ENCODE peak calls at places on chromosome 16, in seven cellular contexts. One of them, this sample, is unnamed.
A peak's percentile ranks its signal among the peaks of the same experiment; 100 is the strongest.

GRCh38 chr16:23944381-23944780 is 108.6 kb downstream of the PRKCB start:
- DNase-seq in astrocyte: no peak
- DNase-seq in right cardiac atrium: no peak
- DNase-seq in fibroblast of lung: no peak
- DNase-seq in adrenal gland: no peak
- DNase-seq in left ventricle myocardium inferior: no peak
- DNase-seq in ascending aorta: no peak
- DNase-seq in this sample: no peak

GRCh38 chr16:87657621-87658192 is 55.4 kb downstream of the JPH3 start:
- DNase-seq in ascending aorta: no peak
- DNase-seq in adrenal gland: no peak
- DNase-seq in left ventricle myocardium inferior: no peak
- DNase-seq in right cardiac atrium: no peak
- DNase-seq in astrocyte: no peak
- DNase-seq in fibroblast of lung: no peak
- DNase-seq in this sample: no peak

GRCh38 chr16:65122974-65123845 is 1.3 kb upstream of the CDH11 start:
- DNase-seq in astrocyte: peak; percentile 56
- DNase-seq in left ventricle myocardium inferior: peak; percentile 64
- DNase-seq in ascending aorta: no peak
- DNase-seq in fibroblast of lung: peak; percentile 71
- DNase-seq in adrenal gland: peak; percentile 54
- DNase-seq in right cardiac atrium: peak; percentile 79
- DNase-seq in this sample: peak; percentile 88

GRCh38 chr16:88688013-88688778 is 1.9 kb upstream of the SNAI3 start:
- DNase-seq in left ventricle myocardium inferior: no peak
- DNase-seq in ascending aorta: no peak
- DNase-seq in adrenal gland: no peak
- DNase-seq in astrocyte: no peak
- DNase-seq in fibroblast of lung: no peak
- DNase-seq in right cardiac atrium: peak; percentile 12
- DNase-seq in this sample: no peak

GRCh38 chr16:56382901-56383355 is 42.4 kb downstream of the AMFR start:
- DNase-seq in astrocyte: peak; percentile 76
- DNase-seq in left ventricle myocardium inferior: no peak
- DNase-seq in right cardiac atrium: no peak
- DNase-seq in fibroblast of lung: no peak
- DNase-seq in adrenal gland: no peak
- DNase-seq in ascending aorta: no peak
- DNase-seq in this sample: peak; percentile 9

GRCh38 chr16:85556456-85557082 is 56.6 kb upstream of the GSE1 start:
- DNase-seq in adrenal gland: peak; percentile 67
- DNase-seq in ascending aorta: no peak
- DNase-seq in right cardiac atrium: peak; percentile 53
- DNase-seq in fibroblast of lung: no peak
- DNase-seq in left ventricle myocardium inferior: no peak
- DNase-seq in astrocyte: no peak
- DNase-seq in this sample: peak; percentile 67

GRCh38 chr16:65754799-65755691 is 611.4 kb upstream of the CDH5 start:
- DNase-seq in astrocyte: peak; percentile 26
- DNase-seq in adrenal gland: peak; percentile 44
- DNase-seq in ascending aorta: no peak
- DNase-seq in right cardiac atrium: peak; percentile 24
- DNase-seq in fibroblast of lung: peak; percentile 43
- DNase-seq in left ventricle myocardium inferior: no peak
- DNase-seq in this sample: peak; percentile 86

GRCh38 chr16:90023078-90023447 is 3.8 kb upstream of the DBNDD1 start:
- DNase-seq in astrocyte: no peak
- DNase-seq in right cardiac atrium: no peak
- DNase-seq in left ventricle myocardium inferior: no peak
- DNase-seq in adrenal gland: no peak
- DNase-seq in ascending aorta: no peak
- DNase-seq in fibroblast of lung: no peak
- DNase-seq in this sample: no peak

GRCh38 chr16:59478806-59479205 is 744.7 kb upstream of the GOT2 start:
- DNase-seq in astrocyte: peak; percentile 33
- DNase-seq in ascending aorta: no peak
- DNase-seq in adrenal gland: no peak
- DNase-seq in right cardiac atrium: no peak
- DNase-seq in fibroblast of lung: no peak
- DNase-seq in left ventricle myocardium inferior: no peak
- DNase-seq in this sample: peak; percentile 36

GRCh38 chr16:23557779-23558330 is 328 bp downstream of the UBFD1 start:
- DNase-seq in fibroblast of lung: peak; percentile 36
- DNase-seq in left ventricle myocardium inferior: no peak
- DNase-seq in astrocyte: peak; percentile 38
- DNase-seq in adrenal gland: peak; percentile 52
- DNase-seq in ascending aorta: no peak
- DNase-seq in right cardiac atrium: no peak
- DNase-seq in this sample: peak; percentile 66

GRCh38 chr16:66326995-66327513 is 39.4 kb upstream of the CDH5 start:
- DNase-seq in astrocyte: no peak
- DNase-seq in adrenal gland: no peak
- DNase-seq in fibroblast of lung: peak; percentile 23
- DNase-seq in ascending aorta: no peak
- DNase-seq in right cardiac atrium: no peak
- DNase-seq in left ventricle myocardium inferior: no peak
- DNase-seq in this sample: no peak

GRCh38 chr16:54522596-54522995 is 236.0 kb upstream of the IRX3 start:
- DNase-seq in fibroblast of lung: no peak
- DNase-seq in adrenal gland: peak; percentile 32
- DNase-seq in ascending aorta: no peak
- DNase-seq in astrocyte: no peak
- DNase-seq in right cardiac atrium: peak; percentile 65
- DNase-seq in left ventricle myocardium inferior: peak; percentile 41
- DNase-seq in this sample: no peak

GRCh38 chr16:65531475-65531874 is 409.6 kb upstream of the CDH11 start:
- DNase-seq in left ventricle myocardium inferior: no peak
- DNase-seq in ascending aorta: no peak
- DNase-seq in fibroblast of lung: no peak
- DNase-seq in adrenal gland: no peak
- DNase-seq in astrocyte: no peak
- DNase-seq in right cardiac atrium: no peak
- DNase-seq in this sample: no peak

GRCh38 chr16:23496826-23497542 is 13.3 kb downstream of the GGA2 start:
- DNase-seq in ascending aorta: no peak
- DNase-seq in fibroblast of lung: peak; percentile 20
- DNase-seq in adrenal gland: peak; percentile 72
- DNase-seq in left ventricle myocardium inferior: no peak
- DNase-seq in astrocyte: no peak
- DNase-seq in right cardiac atrium: no peak
- DNase-seq in this sample: no peak

GRCh38 chr16:85750827-85751641 is at the start of gene C16orf74:
- DNase-seq in adrenal gland: no peak
- DNase-seq in fibroblast of lung: peak; percentile 48
- DNase-seq in left ventricle myocardium inferior: peak; percentile 46
- DNase-seq in ascending aorta: no peak
- DNase-seq in right cardiac atrium: peak; percentile 51
- DNase-seq in astrocyte: no peak
- DNase-seq in this sample: peak; percentile 82

GRCh38 chr16:79598341-79599181 is 2.0 kb downstream of the MAF start:
- DNase-seq in right cardiac atrium: peak; percentile 70
- DNase-seq in astrocyte: peak; percentile 51
- DNase-seq in fibroblast of lung: peak; percentile 75
- DNase-seq in adrenal gland: peak; percentile 77
- DNase-seq in ascending aorta: no peak
- DNase-seq in left ventricle myocardium inferior: peak; percentile 62
- DNase-seq in this sample: peak; percentile 3

GRCh38 chr16:19005561-19006445 is 22.1 kb downstream of the TMC7 start:
- DNase-seq in adrenal gland: no peak
- DNase-seq in astrocyte: peak; percentile 18
- DNase-seq in ascending aorta: no peak
- DNase-seq in right cardiac atrium: peak; percentile 59
- DNase-seq in left ventricle myocardium inferior: peak; percentile 24
- DNase-seq in fibroblast of lung: peak; percentile 6
- DNase-seq in this sample: no peak

GRCh38 chr16:81003610-81004460 is 2.9 kb downstream of the CMC2 start:
- DNase-seq in left ventricle myocardium inferior: no peak
- DNase-seq in astrocyte: peak; percentile 26
- DNase-seq in right cardiac atrium: no peak
- DNase-seq in adrenal gland: no peak
- DNase-seq in ascending aorta: no peak
- DNase-seq in fibroblast of lung: peak; percentile 22
- DNase-seq in this sample: peak; percentile 33
- H3K4me3 ChIP-seq in left ventricle myocardium inferior: peak overlapping the region; percentile 94
- H3K4me3 ChIP-seq in astrocyte: no peak overlapping the region
- H3K4me3 ChIP-seq in right cardiac atrium: peak overlapping the region; percentile 39
- H3K4me3 ChIP-seq in adrenal gland: no peak overlapping the region
- H3K4me3 ChIP-seq in ascending aorta: peak overlapping the region; percentile 30
- H3K4me3 ChIP-seq in fibroblast of lung: peak overlapping the region; percentile 37
- H3K4me3 ChIP-seq in this sample: peak overlapping the region; percentile 58

DNA sequence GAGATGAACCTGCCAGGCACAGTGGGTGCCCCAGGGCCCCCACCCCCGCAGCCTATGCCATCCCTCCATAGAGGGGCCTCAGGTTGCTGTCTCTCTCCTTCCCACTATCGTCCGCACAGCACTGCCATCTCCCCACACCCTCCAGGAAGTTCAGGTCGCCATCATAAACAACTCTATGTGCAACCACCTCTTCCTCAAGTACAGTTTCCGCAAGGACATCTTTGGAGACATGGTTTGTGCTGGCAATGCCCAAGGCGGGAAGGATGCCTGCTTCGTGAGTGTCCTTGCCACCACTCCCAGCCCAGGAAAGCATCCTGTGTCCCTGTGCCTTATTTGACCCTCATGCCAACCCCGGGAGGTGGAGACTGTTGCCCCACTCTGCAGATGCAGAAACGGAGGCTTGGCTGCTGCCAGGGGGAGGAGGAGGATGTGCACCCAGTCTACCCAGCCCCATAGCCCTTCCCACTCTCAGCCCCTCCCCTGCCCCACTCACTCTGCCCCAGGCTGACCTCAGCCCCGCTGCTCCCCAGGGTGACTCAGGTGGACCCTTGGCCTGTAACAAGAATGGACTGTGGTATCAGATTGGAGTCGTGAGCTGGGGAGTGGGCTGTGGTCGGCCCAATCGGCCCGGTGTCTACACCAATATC is 3.9 kb downstream of the PRSS21 start:
- DNase-seq in ascending aorta: no peak
- DNase-seq in adrenal gland: no peak
- DNase-seq in fibroblast of lung: no peak
- DNase-seq in astrocyte: no peak
- DNase-seq in left ventricle myocardium inferior: no peak
- DNase-seq in right cardiac atrium: no peak
- DNase-seq in this sample: no peak
- H3K27me3 ChIP-seq in ascending aorta: no peaks in the 10 kb centered on the region
- H3K27me3 ChIP-seq in adrenal gland: no peaks in the 10 kb centered on the region
- H3K27me3 ChIP-seq in fibroblast of lung: peaks cover 20% of the 10 kb centered on the region
- H3K27me3 ChIP-seq in astrocyte: peaks cover 5% of the 10 kb centered on the region
- H3K27me3 ChIP-seq in left ventricle myocardium inferior: peaks cover 73% of the 10 kb centered on the region
- H3K27me3 ChIP-seq in right cardiac atrium: no peaks in the 10 kb centered on the region
- H3K27me3 ChIP-seq in this sample: peaks cover 51% of the 10 kb centered on the region

GRCh38 chr16:67464565-67464964 is 16.4 kb downstream of the ATP6V0D1 start:
- DNase-seq in adrenal gland: peak; percentile 82
- DNase-seq in astrocyte: no peak
- DNase-seq in fibroblast of lung: no peak
- DNase-seq in ascending aorta: no peak
- DNase-seq in right cardiac atrium: no peak
- DNase-seq in left ventricle myocardium inferior: no peak
- DNase-seq in this sample: no peak
- H3K4me1 ChIP-seq in adrenal gland: peaks cover 54% of the 10 kb centered on the region
- H3K4me1 ChIP-seq in astrocyte: peaks cover 10% of the 10 kb centered on the region
- H3K4me1 ChIP-seq in fibroblast of lung: peaks cover 9% of the 10 kb centered on the region
- H3K4me1 ChIP-seq in ascending aorta: peaks cover 26% of the 10 kb centered on the region
- H3K4me1 ChIP-seq in right cardiac atrium: peaks cover 18% of the 10 kb centered on the region
- H3K4me1 ChIP-seq in left ventricle myocardium inferior: peaks cover 87% of the 10 kb centered on the region
- H3K4me1 ChIP-seq in this sample: peaks cover 46% of the 10 kb centered on the region

GRCh38 chr16:69108905-69109252 is 3.4 kb downstream of the HAS3 start:
- DNase-seq in right cardiac atrium: no peak
- DNase-seq in fibroblast of lung: no peak
- DNase-seq in ascending aorta: no peak
- DNase-seq in left ventricle myocardium inferior: no peak
- DNase-seq in adrenal gland: no peak
- DNase-seq in astrocyte: no peak
- DNase-seq in this sample: no peak

GRCh38 chr16:69106491-69107291 is 1.2 kb downstream of the HAS3 start:
- DNase-seq in right cardiac atrium: no peak
- DNase-seq in fibroblast of lung: no peak
- DNase-seq in astrocyte: no peak
- DNase-seq in left ventricle myocardium inferior: no peak
- DNase-seq in adrenal gland: no peak
- DNase-seq in ascending aorta: no peak
- DNase-seq in this sample: no peak

GRCh38 chr16:69108069-69108904 is 2.8 kb downstream of the HAS3 start:
- DNase-seq in fibroblast of lung: no peak
- DNase-seq in adrenal gland: no peak
- DNase-seq in ascending aorta: no peak
- DNase-seq in left ventricle myocardium inferior: no peak
- DNase-seq in right cardiac atrium: no peak
- DNase-seq in astrocyte: no peak
- DNase-seq in this sample: no peak

GRCh38 chr16:69105501-69106361 is at the start of gene HAS3:
- DNase-seq in left ventricle myocardium inferior: peak; percentile 50
- DNase-seq in adrenal gland: peak; percentile 38
- DNase-seq in ascending aorta: no peak
- DNase-seq in astrocyte: peak; percentile 44
- DNase-seq in fibroblast of lung: peak; percentile 53
- DNase-seq in right cardiac atrium: peak; percentile 53
- DNase-seq in this sample: peak; percentile 81

GRCh38 chr16:69107311-69107962 is 2.0 kb downstream of the HAS3 start:
- DNase-seq in ascending aorta: no peak
- DNase-seq in fibroblast of lung: peak; percentile 15
- DNase-seq in left ventricle myocardium inferior: peak; percentile 40
- DNase-seq in right cardiac atrium: peak; percentile 51
- DNase-seq in astrocyte: no peak
- DNase-seq in adrenal gland: no peak
- DNase-seq in this sample: no peak
- H3K4me3 ChIP-seq in ascending aorta: peak overlapping the region; percentile 76
- H3K4me3 ChIP-seq in fibroblast of lung: peak overlapping the region; percentile 10
- H3K4me3 ChIP-seq in left ventricle myocardium inferior: peak overlapping the region; percentile 73
- H3K4me3 ChIP-seq in right cardiac atrium: peak overlapping the region; percentile 49
- H3K4me3 ChIP-seq in astrocyte: peak overlapping the region; percentile 65
- H3K4me3 ChIP-seq in adrenal gland: no peak overlapping the region
- H3K4me3 ChIP-seq in this sample: peak overlapping the region; percentile 72

DNA sequence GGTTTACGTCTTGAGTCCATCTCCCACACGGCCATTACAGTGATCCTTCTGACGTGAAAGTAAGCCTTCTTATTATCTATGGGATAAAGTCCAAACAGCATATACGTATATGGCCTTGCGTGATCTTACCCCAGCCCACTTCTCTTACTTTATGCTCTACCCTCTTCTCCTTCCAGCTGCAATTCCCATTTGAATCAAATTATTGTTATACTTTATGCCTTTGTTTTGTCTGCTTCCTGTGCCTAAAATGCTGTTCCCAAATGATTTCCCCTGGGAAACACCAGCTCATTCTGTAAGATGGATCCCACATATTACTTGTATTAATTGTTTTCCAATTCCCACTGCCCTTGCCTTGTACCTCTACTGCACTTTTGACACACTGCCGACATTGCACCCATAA is 11.2 kb downstream of the UQCRC2 start:
- DNase-seq in right cardiac atrium: no peak
- DNase-seq in fibroblast of lung: no peak
- DNase-seq in ascending aorta: no peak
- DNase-seq in astrocyte: no peak
- DNase-seq in left ventricle myocardium inferior: no peak
- DNase-seq in adrenal gland: no peak
- DNase-seq in this sample: no peak
- H3K27me3 ChIP-seq in right cardiac atrium: no peaks in the 10 kb centered on the region
- H3K27me3 ChIP-seq in fibroblast of lung: no peaks in the 10 kb centered on the region
- H3K27me3 ChIP-seq in ascending aorta: no peaks in the 10 kb centered on the region
- H3K27me3 ChIP-seq in astrocyte: no peaks in the 10 kb centered on the region
- H3K27me3 ChIP-seq in left ventricle myocardium inferior: no peaks in the 10 kb centered on the region
- H3K27me3 ChIP-seq in adrenal gland: no peaks in the 10 kb centered on the region
- H3K27me3 ChIP-seq in this sample: no peaks in the 10 kb centered on the region

GRCh38 chr16:57513371-57514102 is 22.8 kb downstream of the CCDC102A start:
- DNase-seq in astrocyte: no peak
- DNase-seq in ascending aorta: no peak
- DNase-seq in fibroblast of lung: no peak
- DNase-seq in adrenal gland: no peak
- DNase-seq in left ventricle myocardium inferior: no peak
- DNase-seq in right cardiac atrium: peak; percentile 9
- DNase-seq in this sample: no peak
- H3K4me1 ChIP-seq in astrocyte: no peaks in the 10 kb centered on the region
- H3K4me1 ChIP-seq in ascending aorta: no peaks in the 10 kb centered on the region
- H3K4me1 ChIP-seq in fibroblast of lung: no peaks in the 10 kb centered on the region
- H3K4me1 ChIP-seq in adrenal gland: no peaks in the 10 kb centered on the region
- H3K4me1 ChIP-seq in left ventricle myocardium inferior: peaks cover 12% of the 10 kb centered on the region
- H3K4me1 ChIP-seq in right cardiac atrium: no peaks in the 10 kb centered on the region
- H3K4me1 ChIP-seq in this sample: no peaks in the 10 kb centered on the region

This sample was measured in adipocyte.